ENCODE peak calls at places on chromosomes 1 and 21, in six cellular contexts. K, X, B, P, R and Z are unnamed samples.

GRCh38 chr1:205568469-205569361 is 63.1 kb downstream of the ELK4 start:
- DNase-seq in K (no peak), X (no peak), B (peak; percentile 51), P (no peak), R (no peak), Z (no peak)

GRCh38 chr1:91819038-91819788 is 66.7 kb downstream of the TGFBR3 start:
- DNase-seq in K (no peak), X (peak; percentile 17), B (no peak), P (peak; percentile 44), R (peak; percentile 55), Z (no peak)

GRCh38 chr1:187276677-187277076 is 447.9 kb downstream of the PLA2G4A start:
- DNase-seq in K (no peak), X (no peak), B (no peak), P (no peak), R (no peak), Z (no peak)

GRCh38 chr1:211579434-211580302 is 707 bp upstream of the SLC30A1 start:
- DNase-seq in K (peak; percentile 48), X (peak; percentile 87), B (no peak), P (peak; percentile 87), R (no peak), Z (no peak)

GRCh38 chr1:145827966-145828365 is 4.0 kb downstream of the POLR3C start:
- DNase-seq in K (no peak), X (no peak), B (no peak), P (no peak), R (peak; percentile 50), Z (no peak)

GRCh38 chr21:41213081-41213480 is 45.1 kb downstream of the BACE2 start:
- DNase-seq in K (no peak), X (no peak), B (no peak), P (no peak), R (peak; percentile 17), Z (no peak)

GRCh38 chr1:205812271-205812877 is 624 bp downstream of the SLC41A1 start:
- DNase-seq in K (no peak), X (peak; percentile 62), B (peak; percentile 73), P (no peak), R (peak; percentile 47), Z (peak; percentile 43)

GRCh38 chr1:69414574-69414973 is 153.1 kb upstream of the LRRC7 start:
- DNase-seq in K (no peak), X (no peak), B (no peak), P (no peak), R (no peak), Z (no peak)

GRCh38 chr1:7177438-7178126 is 392.3 kb downstream of the CAMTA1 start:
- DNase-seq in K (no peak), X (no peak), B (no peak), P (no peak), R (no peak), Z (peak; percentile 65)

GRCh38 chr1:47478090-47478489 is 40.2 kb downstream of the FOXD2 start:
- DNase-seq in K (peak; percentile 85), X (no peak), B (no peak), P (peak; percentile 92), R (no peak), Z (no peak)

GRCh38 chr1:67652800-67653199 is 32.2 kb upstream of the GADD45A start:
- DNase-seq in K (peak; percentile 29), X (no peak), B (no peak), P (no peak), R (peak; percentile 53), Z (no peak)

GRCh38 chr21:14548751-14549150 is 2.6 kb upstream of the SAMSN1 start:
- DNase-seq in K (no peak), X (no peak), B (no peak), P (no peak), R (no peak), Z (no peak)

GRCh38 chr1:83978056-83978455 is 20.9 kb downstream of the TTLL7 start:
- DNase-seq in K (no peak), X (no peak), B (no peak), P (no peak), R (no peak), Z (no peak)

GRCh38 chr1:54846716-54847284 is 40.2 kb downstream of the DHCR24 start:
- DNase-seq in K (no peak), X (no peak), B (no peak), P (no peak), R (no peak), Z (no peak)

GRCh38 chr1:15939181-15940109 is 36.5 kb downstream of the ZBTB17 start:
- DNase-seq in K (peak; percentile 38), X (no peak), B (peak; percentile 38), P (peak; percentile 61), R (peak; percentile 49), Z (no peak)

GRCh38 chr1:67708606-67709005 is 23.6 kb downstream of the GADD45A start:
- DNase-seq in K (no peak), X (no peak), B (no peak), P (no peak), R (no peak), Z (no peak)

GRCh38 chr1:159752135-159752580 is 28.6 kb upstream of the DUSP23 start:
- DNase-seq in K (peak; percentile 76), X (no peak), B (no peak), P (peak; percentile 21), R (peak; percentile 82), Z (no peak)

GRCh38 chr1:14725641-14726213 is 127.2 kb downstream of the KAZN start:
- DNase-seq in K (no peak), X (no peak), B (no peak), P (no peak), R (no peak), Z (no peak)
- TF ChIP-seq JUN in K (no peak), X (no peak), B (no peak), P (no peak), R (no peak), Z (no peak)

GRCh38 chr1:22761821-22762220 is 51.2 kb downstream of the EPHB2 start:
- DNase-seq in K (no peak), X (no peak), B (no peak), P (no peak), R (no peak), Z (no peak)

GRCh38 chr1:22767862-22768261 is 57.2 kb downstream of the EPHB2 start:
- DNase-seq in K (no peak), X (no peak), B (no peak), P (no peak), R (no peak), Z (no peak)

GRCh38 chr1:22760453-22760852 is 49.8 kb downstream of the EPHB2 start:
- DNase-seq in K (no peak), X (no peak), B (no peak), P (no peak), R (no peak), Z (no peak)

GRCh38 chr1:22763479-22764200 is 53.0 kb downstream of the EPHB2 start:
- DNase-seq in K (no peak), X (no peak), B (no peak), P (no peak), R (no peak), Z (no peak)
- TF ChIP-seq JUN in K (no peak), X (no peak), B (no peak), P (no peak), R (no peak), Z (no peak)

DNA sequence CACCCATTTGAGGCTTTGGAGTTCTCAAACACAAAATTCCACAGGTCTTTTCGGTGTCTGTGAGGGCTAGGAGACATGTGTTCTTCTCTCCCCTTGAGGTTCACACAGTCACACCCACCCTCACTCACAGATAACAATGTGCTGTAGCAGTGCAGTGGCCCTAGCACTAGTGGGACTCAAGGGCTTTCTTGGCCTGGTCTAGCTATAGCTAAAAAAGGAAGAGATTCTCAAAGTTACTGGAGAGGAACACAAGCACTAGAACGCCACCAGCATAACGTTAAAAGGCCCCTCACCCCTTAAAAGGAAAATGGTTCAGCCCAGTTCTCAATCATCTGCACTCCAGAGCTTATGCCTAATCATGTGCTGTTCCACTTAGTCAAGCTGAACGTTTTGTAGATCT is 39.5 kb downstream of the RGS8 start:
- DNase-seq in K (no peak), X (no peak), B (no peak), P (no peak), R (no peak), Z (no peak)
- TF ChIP-seq JUN in K (no peak), X (no peak), B (no peak), P (no peak), R (no peak), Z (no peak)

GRCh38 chr1:179881642-179882252 is 338 bp upstream of the TOR1AIP1 start:
- DNase-seq in K (peak; percentile 96), X (peak; percentile 73), B (no peak), P (peak; percentile 70), R (peak; percentile 97), Z (no peak)
- TF ChIP-seq JUN in K (no peak), X (no peak), B (no peak), P (no peak), R (no peak), Z (no peak)